ENCODE peak calls at places on chromosome 4, in seven cellular contexts. X, Q, J, Z, I, O and H are unnamed samples.

GRCh38 chr4:98341309-98341708 is 80.1 kb downstream of the RAP1GDS1 start:
- DNase-seq in X (no peak), Q (no peak), J (no peak), Z (no peak), I (no peak), O (peak), H (no peak)

GRCh38 chr4:6938237-6938636 is 28.6 kb downstream of the TBC1D14 start:
- DNase-seq in X (no peak), Q (no peak), J (no peak), Z (no peak), I (no peak), O (peak), H (no peak)

GRCh38 chr4:17463606-17464005 is 48.3 kb downstream of the QDPR start:
- DNase-seq in X (no peak), Q (no peak), J (no peak), Z (no peak), I (no peak), O (no peak), H (no peak)

GRCh38 chr4:156598138-156598681 is 373.4 kb downstream of the PDGFC start:
- DNase-seq in X (no peak), Q (peak), J (no peak), Z (no peak), I (no peak), O (peak), H (no peak)

GRCh38 chr4:82691431-82691830 is 107.2 kb downstream of the SCD5 start:
- DNase-seq in X (no peak), Q (no peak), J (no peak), Z (no peak), I (no peak), O (no peak), H (no peak)

GRCh38 chr4:73855406-73855805 is 2.3 kb downstream of the PF4V1 start:
- DNase-seq in X (peak), Q (no peak), J (no peak), Z (no peak), I (no peak), O (no peak), H (peak)

GRCh38 chr4:38190717-38191178 is 230.6 kb downstream of the PTTG2 start:
- DNase-seq in X (no peak), Q (no peak), J (no peak), Z (no peak), I (no peak), O (peak), H (no peak)

GRCh38 chr4:153809916-153810810 is 21.3 kb upstream of the SFRP2 start:
- DNase-seq in X (peak), Q (no peak), J (no peak), Z (no peak), I (no peak), O (no peak), H (no peak)

GRCh38 chr4:93317571-93317970 is 511.0 kb upstream of the ATOH1 start:
- DNase-seq in X (peak), Q (no peak), J (no peak), Z (no peak), I (no peak), O (no peak), H (no peak)

GRCh38 chr4:67546971-67547370 is 1.7 kb upstream of the CENPC start:
- DNase-seq in X (no peak), Q (no peak), J (no peak), Z (no peak), I (no peak), O (no peak), H (no peak)

GRCh38 chr4:184361443-184361842 is 112.9 kb downstream of the IRF2 start:
- DNase-seq in X (no peak), Q (no peak), J (no peak), Z (no peak), I (no peak), O (no peak), H (no peak)